ENCODE peak calls at places on chromosomes 1 and 21, in four cellular contexts. One of them, this sample, is unnamed.

GRCh38 chr1:47703161-47703825 is 265.4 kb downstream of the FOXD2 start:
- DNase-seq in sigmoid colon: no peak
- DNase-seq in left ventricle myocardium inferior: no peak
- DNase-seq in AG10803: peak
- DNase-seq in this sample: no peak

GRCh38 chr1:203593143-203593542 is 33.5 kb upstream of the ATP2B4 start:
- DNase-seq in sigmoid colon: no peak
- DNase-seq in left ventricle myocardium inferior: no peak
- DNase-seq in AG10803: no peak
- DNase-seq in this sample: no peak

GRCh38 chr1:201887116-201887866 is 1.4 kb upstream of the SHISA4 start:
- DNase-seq in sigmoid colon: no peak
- DNase-seq in left ventricle myocardium inferior: no peak
- DNase-seq in AG10803: no peak
- DNase-seq in this sample: no peak

GRCh38 chr1:22831729-22832413 is 121.2 kb downstream of the EPHB2 start:
- DNase-seq in sigmoid colon: no peak
- DNase-seq in left ventricle myocardium inferior: no peak
- DNase-seq in AG10803: peak
- DNase-seq in this sample: peak

GRCh38 chr1:231527586-231528174 is 789 bp upstream of the TSNAX start:
- DNase-seq in sigmoid colon: no peak
- DNase-seq in left ventricle myocardium inferior: no peak
- DNase-seq in AG10803: no peak
- DNase-seq in this sample: no peak

GRCh38 chr1:234782821-234783220 is 172.8 kb upstream of the IRF2BP2 start:
- DNase-seq in sigmoid colon: peak
- DNase-seq in left ventricle myocardium inferior: no peak
- DNase-seq in AG10803: no peak
- DNase-seq in this sample: no peak

GRCh38 chr1:20057886-20058420 is 12.0 kb upstream of the PLA2G5 start:
- DNase-seq in sigmoid colon: no peak
- DNase-seq in left ventricle myocardium inferior: no peak
- DNase-seq in AG10803: peak
- DNase-seq in this sample: peak

GRCh38 chr21:36705679-36706481 is 7.0 kb downstream of the SIM2 start:
- DNase-seq in sigmoid colon: no peak
- DNase-seq in left ventricle myocardium inferior: no peak
- DNase-seq in AG10803: no peak
- DNase-seq in this sample: no peak

GRCh38 chr1:209741889-209742288 is 14.0 kb upstream of the TRAF3IP3 start:
- DNase-seq in sigmoid colon: no peak
- DNase-seq in left ventricle myocardium inferior: no peak
- DNase-seq in AG10803: no peak
- DNase-seq in this sample: no peak

GRCh38 chr1:16315437-16315836 is 36.8 kb downstream of the FBXO42 start:
- DNase-seq in sigmoid colon: no peak
- DNase-seq in left ventricle myocardium inferior: no peak
- DNase-seq in AG10803: no peak
- DNase-seq in this sample: no peak

GRCh38 chr1:3399732-3400131 is 54.7 kb upstream of the ARHGEF16 start:
- DNase-seq in sigmoid colon: no peak
- DNase-seq in left ventricle myocardium inferior: no peak
- DNase-seq in AG10803: peak
- DNase-seq in this sample: no peak

GRCh38 chr1:22263359-22263758 is 120.5 kb upstream of the WNT4 start:
- DNase-seq in sigmoid colon: no peak
- DNase-seq in left ventricle myocardium inferior: no peak
- DNase-seq in AG10803: no peak
- DNase-seq in this sample: no peak

GRCh38 chr1:21149430-21149861 is 27.3 kb downstream of the EIF4G3 start:
- DNase-seq in sigmoid colon: no peak
- DNase-seq in left ventricle myocardium inferior: no peak
- DNase-seq in AG10803: peak
- DNase-seq in this sample: peak

GRCh38 chr1:7568901-7569524 is 202.1 kb upstream of the VAMP3 start:
- DNase-seq in sigmoid colon: no peak
- DNase-seq in left ventricle myocardium inferior: no peak
- DNase-seq in AG10803: no peak
- DNase-seq in this sample: no peak

GRCh38 chr1:65881070-65881594 is 88.4 kb downstream of the PDE4B start:
- DNase-seq in sigmoid colon: no peak
- DNase-seq in left ventricle myocardium inferior: no peak
- DNase-seq in AG10803: peak
- DNase-seq in this sample: no peak

GRCh38 chr1:162973381-162973795 is 95.8 kb upstream of the RGS4 start:
- DNase-seq in sigmoid colon: no peak
- DNase-seq in left ventricle myocardium inferior: no peak
- DNase-seq in AG10803: peak
- DNase-seq in this sample: peak

GRCh38 chr1:9805006-9805526 is 18.7 kb downstream of the CLSTN1 start:
- DNase-seq in sigmoid colon: peak
- DNase-seq in left ventricle myocardium inferior: no peak
- DNase-seq in AG10803: no peak
- DNase-seq in this sample: no peak

GRCh38 chr1:212447478-212447877 is 14.8 kb downstream of the NENF start:
- DNase-seq in sigmoid colon: no peak
- DNase-seq in left ventricle myocardium inferior: no peak
- DNase-seq in AG10803: no peak
- DNase-seq in this sample: no peak

GRCh38 chr1:67609942-67610341 is 75.1 kb upstream of the GADD45A start:
- DNase-seq in sigmoid colon: no peak
- DNase-seq in left ventricle myocardium inferior: no peak
- DNase-seq in AG10803: no peak
- DNase-seq in this sample: no peak

GRCh38 chr1:16915627-16915973 is 6.1 kb upstream of the CROCC start:
- DNase-seq in sigmoid colon: peak
- DNase-seq in left ventricle myocardium inferior: no peak
- DNase-seq in AG10803: no peak
- DNase-seq in this sample: peak

GRCh38 chr1:23865543-23865930 is 2.6 kb downstream of the FUCA1 start:
- DNase-seq in sigmoid colon: no peak
- DNase-seq in left ventricle myocardium inferior: no peak
- DNase-seq in AG10803: peak
- DNase-seq in this sample: peak

GRCh38 chr1:78779831-78780230 is 130.2 kb downstream of the IFI44 start:
- DNase-seq in sigmoid colon: no peak
- DNase-seq in left ventricle myocardium inferior: no peak
- DNase-seq in AG10803: peak
- DNase-seq in this sample: peak

GRCh38 chr1:225762444-225762843 is 15.2 kb upstream of the SRP9 start:
- DNase-seq in sigmoid colon: no peak
- DNase-seq in left ventricle myocardium inferior: no peak
- DNase-seq in AG10803: no peak
- DNase-seq in this sample: peak

GRCh38 chr1:212698467-212699103 is 1.1 kb downstream of the BATF3 start:
- DNase-seq in sigmoid colon: no peak
- DNase-seq in left ventricle myocardium inferior: no peak
- DNase-seq in AG10803: no peak
- DNase-seq in this sample: no peak

GRCh38 chr21:8994640-8995511 is 1526.5 kb upstream of the TPTE start:
- DNase-seq in sigmoid colon: no peak
- DNase-seq in left ventricle myocardium inferior: no peak
- DNase-seq in AG10803: no peak
- DNase-seq in this sample: no peak

GRCh38 chr1:248906741-248907661 is 966 bp downstream of the PGBD2 start:
- DNase-seq in sigmoid colon: no peak
- DNase-seq in left ventricle myocardium inferior: peak
- DNase-seq in AG10803: peak
- DNase-seq in this sample: peak

GRCh38 chr1:84693009-84693408 is 2.7 kb upstream of the SSX2IP start:
- DNase-seq in sigmoid colon: no peak
- DNase-seq in left ventricle myocardium inferior: no peak
- DNase-seq in AG10803: no peak
- DNase-seq in this sample: no peak

GRCh38 chr1:176670853-176671252 is 207.9 kb downstream of the PAPPA2 start:
- DNase-seq in sigmoid colon: no peak
- DNase-seq in left ventricle myocardium inferior: no peak
- DNase-seq in AG10803: no peak
- DNase-seq in this sample: no peak

GRCh38 chr1:163928080-163928479 is 606.3 kb downstream of the NUF2 start:
- DNase-seq in sigmoid colon: no peak
- DNase-seq in left ventricle myocardium inferior: no peak
- DNase-seq in AG10803: no peak
- DNase-seq in this sample: no peak

GRCh38 chr1:56045477-56045876 is 533.9 kb downstream of the PLPP3 start:
- DNase-seq in sigmoid colon: no peak
- DNase-seq in left ventricle myocardium inferior: no peak
- DNase-seq in AG10803: no peak
- DNase-seq in this sample: no peak

GRCh38 chr1:107551491-107551890 is 410.7 kb downstream of the NTNG1 start:
- DNase-seq in sigmoid colon: no peak
- DNase-seq in left ventricle myocardium inferior: no peak
- DNase-seq in AG10803: peak
- DNase-seq in this sample: no peak

GRCh38 chr1:74504125-74505065 is 8.0 kb downstream of the LRRC53 start:
- DNase-seq in sigmoid colon: no peak
- DNase-seq in left ventricle myocardium inferior: peak
- DNase-seq in AG10803: peak
- DNase-seq in this sample: peak

GRCh38 chr1:151714820-151715725 is 1.5 kb downstream of the CELF3 start:
- DNase-seq in sigmoid colon: no peak
- DNase-seq in left ventricle myocardium inferior: no peak
- DNase-seq in AG10803: no peak
- DNase-seq in this sample: no peak

GRCh38 chr1:150388241-150388640 is 24.3 kb downstream of the RPRD2 start:
- DNase-seq in sigmoid colon: no peak
- DNase-seq in left ventricle myocardium inferior: no peak
- DNase-seq in AG10803: no peak
- DNase-seq in this sample: no peak

GRCh38 chr1:224052767-224053166 is 61.1 kb upstream of the FBXO28 start:
- DNase-seq in sigmoid colon: no peak
- DNase-seq in left ventricle myocardium inferior: no peak
- DNase-seq in AG10803: peak
- DNase-seq in this sample: peak

GRCh38 chr1:2237773-2238172 is 9.7 kb downstream of the SKI start:
- DNase-seq in sigmoid colon: no peak
- DNase-seq in left ventricle myocardium inferior: no peak
- DNase-seq in AG10803: no peak
- DNase-seq in this sample: peak

GRCh38 chr21:41507521-41508414 is at the start of gene TMPRSS2:
- DNase-seq in sigmoid colon: no peak
- DNase-seq in left ventricle myocardium inferior: no peak
- DNase-seq in AG10803: no peak
- DNase-seq in this sample: no peak
- TF ChIP-seq CTCF in sigmoid colon: no peak
- TF ChIP-seq CTCF in left ventricle myocardium inferior: no peak
- TF ChIP-seq CTCF in AG10803: no peak
- TF ChIP-seq CTCF in this sample: no peak

GRCh38 chr1:161199506-161200119 is 759 bp upstream of the ADAMTS4 start:
- DNase-seq in sigmoid colon: no peak
- DNase-seq in left ventricle myocardium inferior: no peak
- DNase-seq in AG10803: no peak
- DNase-seq in this sample: no peak
- H3K4me3 ChIP-seq in sigmoid colon: no peak
- H3K4me3 ChIP-seq in left ventricle myocardium inferior: peak
- H3K4me3 ChIP-seq in AG10803: peak
- H3K4me3 ChIP-seq in this sample: no peak

GRCh38 chr1:172041689-172042088 is 200.4 kb downstream of the DNM3 start:
- DNase-seq in sigmoid colon: no peak
- DNase-seq in left ventricle myocardium inferior: no peak
- DNase-seq in AG10803: peak
- DNase-seq in this sample: peak
- TF ChIP-seq CTCF in sigmoid colon: peak
- TF ChIP-seq CTCF in left ventricle myocardium inferior: peak
- TF ChIP-seq CTCF in AG10803: peak
- TF ChIP-seq CTCF in this sample: no peak

GRCh38 chr1:230423261-230423660 is 2.9 kb downstream of the PGBD5 start:
- DNase-seq in sigmoid colon: no peak
- DNase-seq in left ventricle myocardium inferior: no peak
- DNase-seq in AG10803: no peak
- DNase-seq in this sample: no peak

GRCh38 chr1:230425252-230426061 is 675 bp downstream of the PGBD5 start:
- DNase-seq in sigmoid colon: no peak
- DNase-seq in left ventricle myocardium inferior: no peak
- DNase-seq in AG10803: peak
- DNase-seq in this sample: no peak

GRCh38 chr1:230422221-230422981 is 3.7 kb downstream of the PGBD5 start:
- DNase-seq in sigmoid colon: no peak
- DNase-seq in left ventricle myocardium inferior: no peak
- DNase-seq in AG10803: no peak
- DNase-seq in this sample: no peak

GRCh38 chr1:230424440-230425251 is 1.5 kb downstream of the PGBD5 start:
- DNase-seq in sigmoid colon: no peak
- DNase-seq in left ventricle myocardium inferior: no peak
- DNase-seq in AG10803: no peak
- DNase-seq in this sample: no peak

GRCh38 chr1:230423936-230424335 is 2.2 kb downstream of the PGBD5 start:
- DNase-seq in sigmoid colon: no peak
- DNase-seq in left ventricle myocardium inferior: no peak
- DNase-seq in AG10803: no peak
- DNase-seq in this sample: no peak
- H3K4me3 ChIP-seq in sigmoid colon: no peak
- H3K4me3 ChIP-seq in left ventricle myocardium inferior: peak
- H3K4me3 ChIP-seq in AG10803: no peak
- H3K4me3 ChIP-seq in this sample: no peak

GRCh38 chr1:246931549-246932365 is at the start of gene AHCTF1:
- DNase-seq in sigmoid colon: peak
- DNase-seq in left ventricle myocardium inferior: peak
- DNase-seq in AG10803: peak
- DNase-seq in this sample: peak
- TF ChIP-seq CTCF in sigmoid colon: no peak
- TF ChIP-seq CTCF in left ventricle myocardium inferior: peak
- TF ChIP-seq CTCF in AG10803: no peak
- TF ChIP-seq CTCF in this sample: peak